ENCODE peak calls at places on chromosomes 6 and 20, in eight cellular contexts. D is right lobe of liver; O is testis; E is pancreas; Z is fibroblast of lung; B is gastrocnemius medialis; W is CD4-positive, alpha-beta T cell; Y is transverse colon. M is an unnamed sample.

GRCh38 chr20:48897298-48898044 is 24.0 kb upstream of the ARFGEF2 start:
- DNase-seq in E (no peak), Z (peak), W (no peak), D (no peak), B (no peak), O (no peak), Y (no peak), M (peak)

GRCh38 chr6:154509421-154510143 is 903 bp downstream of the CNKSR3 start:
- DNase-seq in W (no peak), B (peak), Y (peak), D (peak), E (peak), Z (peak), O (peak), M (peak)

GRCh38 chr6:79196908-79197307 is 37.6 kb downstream of the HMGN3 start:
- DNase-seq in Z (no peak), O (no peak), E (no peak), B (no peak), Y (no peak), D (no peak), W (no peak), M (no peak)

GRCh38 chr6:15818491-15818890 is 155.7 kb upstream of the DTNBP1 start:
- DNase-seq in W (no peak), O (no peak), B (no peak), Y (no peak), E (no peak), Z (no peak), D (no peak), M (no peak)

GRCh38 chr6:164252952-164253351 is 838.4 kb downstream of the QKI start:
- DNase-seq in E (no peak), D (no peak), Y (no peak), O (no peak), B (no peak), W (no peak), Z (peak), M (no peak)

GRCh38 chr6:6694825-6695710 is 106.5 kb downstream of the LY86 start:
- DNase-seq in B (no peak), O (no peak), W (no peak), Z (no peak), D (no peak), E (no peak), Y (peak), M (peak)

GRCh38 chr6:137076277-137077068 is 31.7 kb upstream of the IL20RA start:
- DNase-seq in Y (peak), W (peak), Z (peak), O (peak), B (peak), E (peak), D (peak), M (peak)

GRCh38 chr6:111718326-111718725 is 112.6 kb upstream of the TRAF3IP2 start:
- DNase-seq in Y (no peak), E (no peak), O (no peak), W (no peak), Z (no peak), D (no peak), B (no peak), M (no peak)

GRCh38 chr20:13865156-13865555 is 80.3 kb downstream of the NDUFAF5 start:
- DNase-seq in B (no peak), Y (no peak), O (no peak), E (no peak), W (no peak), Z (peak), D (no peak), M (no peak)

GRCh38 chr6:42378125-42378524 is 73.6 kb downstream of the TRERF1 start:
- DNase-seq in E (no peak), O (no peak), D (no peak), Z (no peak), Y (no peak), W (no peak), B (no peak), M (no peak)

GRCh38 chr20:56554869-56555268 is 21.8 kb downstream of the FAM209B start:
- DNase-seq in D (no peak), W (no peak), Z (peak), B (peak), Y (peak), O (no peak), E (no peak), M (peak)
- TF ChIP-seq CTCF in D (no peak), W (no peak), Z (no peak), B (no peak), Y (no peak), O (no peak), E (no peak), M (peak)

DNA sequence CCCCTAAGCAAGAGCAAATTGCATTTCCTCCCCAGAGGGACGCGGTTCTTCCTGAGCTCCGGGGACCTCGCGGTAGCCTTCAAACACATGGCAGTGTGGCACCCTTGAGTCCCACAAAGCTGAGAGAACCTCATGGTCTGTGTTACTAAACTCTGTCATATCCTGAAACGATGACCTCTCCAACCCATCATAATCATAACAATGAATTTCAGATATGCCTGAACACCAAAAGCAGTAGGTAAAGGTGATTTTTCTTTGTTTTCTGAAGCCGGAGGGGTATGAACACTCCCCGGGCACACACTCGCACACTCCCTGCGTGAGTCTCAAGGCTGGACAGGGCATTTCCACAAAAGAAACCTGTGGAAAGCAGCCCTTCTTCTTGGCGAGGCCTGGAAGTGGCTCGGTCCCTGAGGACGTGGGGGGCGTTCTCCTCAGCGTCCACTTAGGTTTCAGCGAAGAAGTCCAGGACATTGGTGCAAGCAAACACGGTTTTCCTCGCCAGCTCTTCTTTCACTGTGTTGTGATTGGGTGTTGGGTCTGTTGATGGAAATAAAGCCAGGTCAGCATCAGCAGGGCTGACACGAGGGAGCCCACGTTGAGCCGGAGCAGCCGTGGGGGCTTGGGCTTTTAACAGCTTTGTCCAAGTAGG is 183.4 kb downstream of the ERMARD start:
- DNase-seq in E (no peak), D (no peak), W (no peak), Z (no peak), B (no peak), Y (no peak), O (no peak), M (no peak)
- H3K27ac ChIP-seq in E (no peak), D (peak), W (no peak), Z (no peak), B (no peak), Y (no peak), O (no peak), M (no peak)

GRCh38 chr20:59577809-59578601 is 26.3 kb upstream of the PHACTR3 start:
- DNase-seq in E (no peak), Z (no peak), O (no peak), W (no peak), B (no peak), Y (no peak), D (no peak), M (no peak)
- TF ChIP-seq CTCF in E (no peak), Z (no peak), O (no peak), W (no peak), B (no peak), Y (no peak), D (no peak), M (no peak)

GRCh38 chr20:36876473-36876833 is 515 bp downstream of the TLDC2 start:
- DNase-seq in B (no peak), Z (no peak), W (no peak), E (no peak), O (no peak), D (no peak), Y (no peak), M (no peak)

GRCh38 chr20:36871640-36872570 is 4.0 kb upstream of the TLDC2 start:
- DNase-seq in D (no peak), O (no peak), Y (no peak), Z (no peak), W (no peak), E (no peak), B (no peak), M (no peak)

GRCh38 chr20:36875702-36876472 is at the start of gene TLDC2:
- DNase-seq in B (no peak), Y (peak), W (no peak), Z (no peak), D (no peak), E (no peak), O (no peak), M (peak)

GRCh38 chr20:36873498-36874189 is 2.3 kb upstream of the TLDC2 start:
- DNase-seq in E (no peak), W (no peak), Z (no peak), B (no peak), D (no peak), Y (no peak), O (no peak), M (no peak)

DNA sequence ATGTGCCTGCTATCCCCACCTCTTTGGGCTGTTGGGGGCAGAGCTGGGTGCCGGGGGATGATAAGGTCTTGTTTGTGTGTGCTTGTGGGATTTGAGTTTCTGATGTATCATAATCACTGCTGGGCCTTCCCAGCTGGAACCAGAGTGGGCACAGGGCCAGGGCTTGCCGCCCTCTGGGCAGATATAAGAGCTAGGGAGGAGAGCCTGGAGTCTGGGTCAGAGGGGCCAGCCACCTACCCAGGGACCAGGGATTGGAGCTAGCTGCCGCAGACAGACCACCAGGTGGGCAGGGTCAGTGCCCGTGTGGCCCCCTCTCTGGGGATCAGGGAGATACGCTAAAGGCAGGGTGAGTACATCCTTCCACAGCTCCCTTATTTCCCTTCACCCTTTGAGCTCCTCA is 3.1 kb upstream of the TLDC2 start:
- DNase-seq in W (no peak), E (no peak), O (peak), B (no peak), D (no peak), Y (no peak), Z (no peak), M (no peak)
- H3K27ac ChIP-seq in W (no peak), E (no peak), O (no peak), B (no peak), D (no peak), Y (no peak), Z (no peak), M (no peak)

GRCh38 chr6:26457796-26458688 is at the start of gene BTN2A1:
- DNase-seq in Z (peak), D (peak), O (peak), B (peak), Y (peak), W (peak), E (peak), M (peak)
- TF ChIP-seq CTCF in Z (no peak), D (no peak), O (no peak), B (no peak), Y (no peak), W (no peak), E (no peak), M (no peak)

GRCh38 chr20:50686767-50687266 is 4.5 kb downstream of the RIPOR3 start:
- DNase-seq in Y (no peak), D (no peak), E (no peak), B (no peak), Z (no peak), W (no peak), O (no peak), M (no peak)
- H3K27ac ChIP-seq in Y (no peak), D (no peak), E (no peak), B (peak), Z (no peak), W (no peak), O (no peak), M (no peak)

M was measured in RWPE1.